ENCODE peak calls at places on chromosomes 4 and X, in ten cellular contexts. S is GM13976, V is endothelial cell, E is aorta, P is NCI-H2107, B is AG10803, A is GM04503, U is EH, L is MM.1S, G is AML-193. R is an unnamed sample.

GRCh38 chr4:1317177-1318045 is 27.7 kb downstream of the MAEA start:
- DNase-seq in S (no peak), V (no peak), E (no peak), P (no peak), B (no peak), A (no peak), U (no peak), L (no peak), G (no peak), R (no peak)

GRCh38 chr4:102625232-102625930 is 124.2 kb downstream of the NFKB1 start:
- DNase-seq in S (peak), V (no peak), E (no peak), P (no peak), B (peak), A (no peak), U (peak), L (peak), G (peak), R (peak)

GRCh38 chr4:15344041-15344440 is 83.8 kb upstream of the C1QTNF7 start:
- DNase-seq in S (no peak), V (no peak), E (no peak), P (no peak), B (peak), A (peak), U (peak), L (no peak), G (no peak), R (no peak)

GRCh38 chr4:100288811-100289529 is 98.7 kb upstream of the DDIT4L start:
- DNase-seq in S (no peak), V (no peak), E (no peak), P (no peak), B (peak), A (no peak), U (peak), L (no peak), G (peak), R (no peak)

GRCh38 chrX:39667746-39668507 is 429.8 kb downstream of the BCOR start:
- DNase-seq in S (no peak), V (no peak), E (no peak), P (no peak), B (no peak), A (no peak), U (peak), L (no peak), G (no peak), R (no peak)

GRCh38 chrX:43958529-43958928 is 14.7 kb downstream of the NDP start:
- DNase-seq in S (peak), V (peak), E (no peak), P (peak), B (peak), A (peak), U (peak), L (peak), G (peak), R (peak)

GRCh38 chrX:31036895-31037294 is 34.9 kb downstream of the FTHL17 start:
- DNase-seq in S (peak), V (peak), E (no peak), P (no peak), B (peak), A (peak), U (peak), L (peak), G (peak), R (peak)

GRCh38 chrX:576904-577303 is 53.7 kb upstream of the SHOX start:
- DNase-seq in S (no peak), V (no peak), E (no peak), P (no peak), B (no peak), A (no peak), U (no peak), L (no peak), G (no peak), R (no peak)

GRCh38 chrX:31355206-31355955 is 283.5 kb upstream of the FTHL17 start:
- DNase-seq in S (no peak), V (no peak), E (no peak), P (no peak), B (peak), A (no peak), U (peak), L (no peak), G (no peak), R (no peak)

GRCh38 chr4:10201356-10202223 is 85.0 kb upstream of the WDR1 start:
- DNase-seq in S (no peak), V (no peak), E (no peak), P (no peak), B (no peak), A (no peak), U (no peak), L (no peak), G (no peak), R (peak)

GRCh38 chr4:168480991-168481588 is 798 bp upstream of the DDX60L start:
- DNase-seq in S (peak), V (no peak), E (no peak), P (peak), B (peak), A (peak), U (peak), L (peak), G (peak), R (peak)

GRCh38 chrX:12563121-12563520 is 228.1 kb upstream of the PRPS2 start:
- DNase-seq in S (no peak), V (no peak), E (no peak), P (no peak), B (peak), A (no peak), U (peak), L (no peak), G (no peak), R (no peak)

GRCh38 chr4:138039010-138039409 is 203.1 kb downstream of the SLC7A11 start:
- DNase-seq in S (no peak), V (no peak), E (no peak), P (no peak), B (peak), A (no peak), U (peak), L (no peak), G (no peak), R (no peak)

GRCh38 chr4:17932041-17932440 is 89.5 kb downstream of the LCORL start:
- DNase-seq in S (no peak), V (no peak), E (no peak), P (no peak), B (peak), A (no peak), U (no peak), L (no peak), G (no peak), R (no peak)

GRCh38 chrX:6644411-6644810 is 109.5 kb upstream of the VCX3A start:
- DNase-seq in S (no peak), V (no peak), E (no peak), P (no peak), B (no peak), A (no peak), U (no peak), L (no peak), G (peak), R (peak)

GRCh38 chr4:129384974-129385373 is 289.0 kb downstream of the C4orf33 start:
- DNase-seq in S (no peak), V (no peak), E (no peak), P (no peak), B (no peak), A (no peak), U (no peak), L (no peak), G (no peak), R (no peak)

GRCh38 chr4:38489924-38490639 is 173.9 kb upstream of the KLF3 start:
- DNase-seq in S (no peak), V (peak), E (no peak), P (no peak), B (peak), A (no peak), U (peak), L (no peak), G (no peak), R (no peak)

GRCh38 chrX:112380541-112381278 is 298.1 kb upstream of the TRPC5 start:
- DNase-seq in S (no peak), V (no peak), E (peak), P (no peak), B (no peak), A (no peak), U (no peak), L (no peak), G (no peak), R (no peak)

GRCh38 chrX:24805201-24805600 is 111.5 kb downstream of the POLA1 start:
- DNase-seq in S (no peak), V (no peak), E (no peak), P (no peak), B (peak), A (no peak), U (no peak), L (no peak), G (no peak), R (no peak)

GRCh38 chr4:26496207-26496783 is 6.0 kb upstream of the CCKAR start:
- DNase-seq in S (no peak), V (no peak), E (no peak), P (no peak), B (no peak), A (no peak), U (no peak), L (no peak), G (no peak), R (no peak)

GRCh38 chrX:104118765-104119164 is 6.4 kb downstream of the ZCCHC18 start:
- DNase-seq in S (no peak), V (no peak), E (no peak), P (peak), B (no peak), A (no peak), U (no peak), L (no peak), G (no peak), R (no peak)

GRCh38 chrX:9788908-9789307 is 2.7 kb downstream of the SHROOM2 start:
- DNase-seq in S (no peak), V (no peak), E (no peak), P (no peak), B (no peak), A (no peak), U (no peak), L (no peak), G (no peak), R (no peak)

GRCh38 chr4:176409627-176410026 is 89.9 kb downstream of the SPCS3 start:
- DNase-seq in S (no peak), V (no peak), E (no peak), P (no peak), B (no peak), A (no peak), U (peak), L (no peak), G (no peak), R (no peak)

GRCh38 chrX:30570505-30570904 is 7.1 kb downstream of the TASL start:
- DNase-seq in S (peak), V (no peak), E (no peak), P (no peak), B (peak), A (no peak), U (peak), L (no peak), G (peak), R (no peak)

GRCh38 chrX:102712967-102713677 is 874 bp downstream of the GPRASP2 start:
- DNase-seq in S (peak), V (peak), E (no peak), P (peak), B (peak), A (no peak), U (peak), L (no peak), G (no peak), R (no peak)

GRCh38 chrX:21798677-21799219 is 40.7 kb upstream of the MBTPS2 start:
- DNase-seq in S (no peak), V (no peak), E (no peak), P (peak), B (no peak), A (no peak), U (peak), L (no peak), G (no peak), R (no peak)

GRCh38 chrX:39840141-39841126 is 257.3 kb downstream of the BCOR start:
- DNase-seq in S (no peak), V (no peak), E (peak), P (peak), B (no peak), A (no peak), U (no peak), L (no peak), G (no peak), R (no peak)

GRCh38 chrX:51641421-51642021 is 22.8 kb upstream of the CENPVL3 start:
- DNase-seq in S (peak), V (peak), E (no peak), P (no peak), B (peak), A (peak), U (peak), L (peak), G (peak), R (peak)

GRCh38 chr4:24328711-24329110 is 255.6 kb downstream of the DHX15 start:
- DNase-seq in S (no peak), V (no peak), E (no peak), P (no peak), B (no peak), A (no peak), U (no peak), L (no peak), G (no peak), R (no peak)